ENCODE peak calls at places on chromosomes 4 and X, in seven cellular contexts. R is HCT116, Y is astrocyte of the spinal cord, X is Peyer's patch, U is fibroblast of mammary gland, F is lower lobe of right lung, M is bronchial epithelial cell. W is an unnamed sample.

GRCh38 chr4:2489081-2489805 is 20.3 kb downstream of the RNF4 start:
- DNase-seq in R (no peak), Y (no peak), X (no peak), U (no peak), F (no peak), M (no peak), W (no peak)

GRCh38 chrX:121000589-121000988 is 15.0 kb upstream of the CT47A1 start:
- DNase-seq in R (peak), Y (peak), X (no peak), U (peak), F (no peak), M (peak), W (no peak)

GRCh38 chr4:136590440-136590839 is 941.9 kb downstream of the PCDH18 start:
- DNase-seq in R (no peak), Y (no peak), X (no peak), U (no peak), F (no peak), M (no peak), W (no peak)

GRCh38 chr4:161256172-161256571 is 907.6 kb downstream of the FSTL5 start:
- DNase-seq in R (peak), Y (peak), X (no peak), U (peak), F (no peak), M (no peak), W (no peak)

GRCh38 chrX:41478397-41478911 is 31.3 kb downstream of the NYX start:
- DNase-seq in R (no peak), Y (no peak), X (no peak), U (no peak), F (no peak), M (no peak), W (no peak)

GRCh38 chr4:78336093-78336943 is 215.3 kb upstream of the ANXA3 start:
- DNase-seq in R (no peak), Y (peak), X (no peak), U (peak), F (no peak), M (peak), W (no peak)

GRCh38 chr4:162075691-162076090 is 88.1 kb downstream of the FSTL5 start:
- DNase-seq in R (no peak), Y (no peak), X (no peak), U (no peak), F (no peak), M (no peak), W (peak)

GRCh38 chr4:112704991-112705845 is 68.3 kb downstream of the LARP7 start:
- DNase-seq in R (peak), Y (peak), X (peak), U (peak), F (peak), M (peak), W (peak)

GRCh38 chr4:71198958-71199357 is 139.9 kb upstream of the SLC4A4 start:
- DNase-seq in R (no peak), Y (no peak), X (no peak), U (no peak), F (no peak), M (no peak), W (no peak)

GRCh38 chrX:18252644-18253359 is 32.1 kb upstream of the BEND2 start:
- DNase-seq in R (no peak), Y (no peak), X (no peak), U (peak), F (no peak), M (peak), W (peak)

GRCh38 chr4:1511441-1512041 is 105.3 kb upstream of the NKX1-1 start:
- DNase-seq in R (peak), Y (peak), X (no peak), U (peak), F (peak), M (peak), W (peak)

GRCh38 chr4:106162278-106162677 is 153.7 kb downstream of the TBCK start:
- DNase-seq in R (no peak), Y (no peak), X (no peak), U (no peak), F (no peak), M (no peak), W (no peak)

GRCh38 chr4:140071806-140072205 is 82.2 kb downstream of the MAML3 start:
- DNase-seq in R (no peak), Y (peak), X (no peak), U (peak), F (no peak), M (no peak), W (peak)

GRCh38 chr4:98994474-98995182 is 893 bp upstream of the METAP1 start:
- DNase-seq in R (no peak), Y (no peak), X (no peak), U (peak), F (no peak), M (peak), W (no peak)

GRCh38 chrX:107716816-107717700 is 58.5 kb downstream of the TSC22D3 start:
- DNase-seq in R (peak), Y (peak), X (peak), U (peak), F (peak), M (peak), W (peak)

GRCh38 chrX:129115104-129115503 is 408.2 kb downstream of the SMARCA1 start:
- DNase-seq in R (peak), Y (no peak), X (no peak), U (peak), F (no peak), M (peak), W (no peak)

GRCh38 chr4:17704020-17704657 is 77.3 kb downstream of the FAM184B start:
- DNase-seq in R (no peak), Y (no peak), X (no peak), U (no peak), F (no peak), M (no peak), W (no peak)

GRCh38 chr4:17708992-17709759 is 72.2 kb downstream of the FAM184B start:
- DNase-seq in R (no peak), Y (no peak), X (no peak), U (no peak), F (no peak), M (no peak), W (no peak)

GRCh38 chr4:17709760-17710068 is 71.7 kb downstream of the FAM184B start:
- DNase-seq in R (no peak), Y (no peak), X (no peak), U (no peak), F (no peak), M (no peak), W (no peak)

GRCh38 chr4:17705107-17705506 is 76.3 kb downstream of the FAM184B start:
- DNase-seq in R (no peak), Y (no peak), X (no peak), U (no peak), F (no peak), M (no peak), W (no peak)

DNA sequence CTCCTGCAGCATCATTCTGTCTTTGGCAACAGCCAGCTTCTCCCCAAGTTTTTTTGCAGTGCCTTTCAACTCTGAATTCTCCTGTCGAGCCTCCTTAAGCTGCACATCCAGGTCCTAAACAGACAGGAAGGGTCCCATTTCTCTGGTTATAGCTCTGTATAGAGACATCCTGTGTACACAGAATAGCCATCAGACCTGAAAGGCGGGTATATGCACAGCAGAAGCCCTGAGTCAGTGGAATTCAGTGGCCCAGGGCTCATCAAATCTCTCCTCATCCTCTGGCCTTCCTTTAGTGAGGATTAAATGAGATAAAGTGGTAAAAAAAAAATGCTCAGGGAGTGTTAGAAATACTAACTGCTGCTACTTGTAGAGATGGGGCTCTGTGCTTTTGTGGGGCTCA is 73.8 kb downstream of the FAM184B start:
- DNase-seq in R (no peak), Y (no peak), X (no peak), U (no peak), F (no peak), M (no peak), W (no peak)
- TF ChIP-seq CTCF in R (no peak), Y (no peak), X (no peak), U (no peak), F (no peak), M (no peak), W (no peak)

DNA sequence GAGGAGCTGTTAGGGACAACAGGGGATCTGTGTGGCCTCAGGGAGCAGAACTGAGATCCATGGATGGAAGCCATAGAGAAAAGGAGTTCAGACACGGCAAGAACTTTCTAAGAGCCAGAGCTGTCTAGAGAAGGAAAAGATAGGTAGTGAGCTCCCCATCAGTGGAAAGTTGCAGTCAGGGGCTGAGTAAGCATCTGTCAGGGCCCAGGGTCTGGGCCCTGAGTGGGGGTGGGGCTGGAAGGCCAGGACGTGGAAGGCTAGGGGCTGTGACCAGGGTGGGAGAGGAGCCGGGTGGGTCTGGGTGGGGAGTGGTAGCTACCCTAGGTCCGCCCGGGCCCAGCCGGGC is 324 bp upstream of the MSN start:
- DNase-seq in R (no peak), Y (no peak), X (no peak), U (no peak), F (no peak), M (no peak), W (no peak)
- H3K4me3 ChIP-seq in R (peak), Y (no peak), X (peak), U (no peak), F (peak), M (no peak), W (no peak)

GRCh38 chr4:88659890-88660208 is 37.8 kb downstream of the NAP1L5 start:
- DNase-seq in R (no peak), Y (no peak), X (no peak), U (no peak), F (no peak), M (no peak), W (no peak)
- TF ChIP-seq CTCF in R (no peak), Y (no peak), X (no peak), U (no peak), F (no peak), M (no peak), W (no peak)

GRCh38 chrX:133448512-133449076 is 33.3 kb upstream of the GPC4 start:
- DNase-seq in R (no peak), Y (peak), X (no peak), U (no peak), F (no peak), M (peak), W (no peak)

GRCh38 chrX:133440081-133440796 is 24.9 kb upstream of the GPC4 start:
- DNase-seq in R (no peak), Y (no peak), X (no peak), U (no peak), F (no peak), M (no peak), W (no peak)

GRCh38 chrX:133444196-133444595 is 28.9 kb upstream of the GPC4 start:
- DNase-seq in R (no peak), Y (peak), X (no peak), U (no peak), F (no peak), M (peak), W (peak)

GRCh38 chrX:133440797-133441163 is 25.5 kb upstream of the GPC4 start:
- DNase-seq in R (no peak), Y (no peak), X (no peak), U (no peak), F (no peak), M (no peak), W (no peak)

GRCh38 chrX:133444952-133445831 is 29.9 kb upstream of the GPC4 start:
- DNase-seq in R (peak), Y (peak), X (no peak), U (peak), F (no peak), M (peak), W (no peak)
- H3K4me3 ChIP-seq in R (peak), Y (peak), X (peak), U (peak), F (peak), M (peak), W (no peak)

GRCh38 chrX:136538811-136539210 is 6.8 kb downstream of the VGLL1 start:
- DNase-seq in R (no peak), Y (no peak), X (no peak), U (no peak), F (no peak), M (no peak), W (no peak)
- TF ChIP-seq CTCF in R (no peak), Y (no peak), X (no peak), U (no peak), F (no peak), M (no peak), W (no peak)

GRCh38 chr4:7206385-7206784 is 14.0 kb downstream of the SORCS2 start:
- DNase-seq in R (no peak), Y (peak), X (no peak), U (peak), F (peak), M (peak), W (peak)
- H3K4me3 ChIP-seq in R (no peak), Y (no peak), X (no peak), U (no peak), F (no peak), M (no peak), W (no peak)